ENCODE peak calls at places on chromosome 11, in five cellular contexts. One of them, this sample, is unnamed.

GRCh38 chr11:130070109-130070828 is 575 bp downstream of the APLP2 start:
- DNase-seq in neural crest cell: peak
- DNase-seq in HEK293T: peak
- DNase-seq in stimulated activated CD4-positive, alpha-beta T cell treated with anti-CD3 and anti-CD28 coated beads, Interleukin-2, amount 100 ng/mL, for 24 hours: peak
- DNase-seq in nephron progenitor cell: peak
- DNase-seq in this sample: peak

GRCh38 chr11:123797065-123797940 is 8.8 kb downstream of the OR6M1 start:
- DNase-seq in stimulated activated CD4-positive, alpha-beta T cell treated with anti-CD3 and anti-CD28 coated beads, Interleukin-2, amount 100 ng/mL, for 24 hours: no peak
- DNase-seq in nephron progenitor cell: no peak
- DNase-seq in HEK293T: no peak
- DNase-seq in neural crest cell: no peak
- DNase-seq in this sample: no peak

GRCh38 chr11:107851704-107852315 is 6.8 kb downstream of the SLC35F2 start:
- DNase-seq in nephron progenitor cell: no peak
- DNase-seq in HEK293T: no peak
- DNase-seq in neural crest cell: no peak
- DNase-seq in stimulated activated CD4-positive, alpha-beta T cell treated with anti-CD3 and anti-CD28 coated beads, Interleukin-2, amount 100 ng/mL, for 24 hours: no peak
- DNase-seq in this sample: no peak

GRCh38 chr11:12544986-12545775 is 129.0 kb upstream of the TEAD1 start:
- DNase-seq in stimulated activated CD4-positive, alpha-beta T cell treated with anti-CD3 and anti-CD28 coated beads, Interleukin-2, amount 100 ng/mL, for 24 hours: no peak
- DNase-seq in HEK293T: no peak
- DNase-seq in neural crest cell: no peak
- DNase-seq in nephron progenitor cell: no peak
- DNase-seq in this sample: no peak

GRCh38 chr11:88491674-88492073 is 154.1 kb upstream of the CTSC start:
- DNase-seq in nephron progenitor cell: no peak
- DNase-seq in stimulated activated CD4-positive, alpha-beta T cell treated with anti-CD3 and anti-CD28 coated beads, Interleukin-2, amount 100 ng/mL, for 24 hours: no peak
- DNase-seq in HEK293T: no peak
- DNase-seq in neural crest cell: no peak
- DNase-seq in this sample: no peak

GRCh38 chr11:64725601-64726139 is 2.7 kb upstream of the NRXN2 start:
- DNase-seq in nephron progenitor cell: no peak
- DNase-seq in HEK293T: no peak
- DNase-seq in stimulated activated CD4-positive, alpha-beta T cell treated with anti-CD3 and anti-CD28 coated beads, Interleukin-2, amount 100 ng/mL, for 24 hours: no peak
- DNase-seq in neural crest cell: no peak
- DNase-seq in this sample: no peak

GRCh38 chr11:17921620-17922473 is 91.0 kb downstream of the SERGEF start:
- DNase-seq in HEK293T: no peak
- DNase-seq in nephron progenitor cell: no peak
- DNase-seq in stimulated activated CD4-positive, alpha-beta T cell treated with anti-CD3 and anti-CD28 coated beads, Interleukin-2, amount 100 ng/mL, for 24 hours: no peak
- DNase-seq in neural crest cell: no peak
- DNase-seq in this sample: no peak

GRCh38 chr11:126722006-126722736 is 278.4 kb downstream of the KIRREL3 start:
- DNase-seq in HEK293T: no peak
- DNase-seq in neural crest cell: no peak
- DNase-seq in nephron progenitor cell: no peak
- DNase-seq in stimulated activated CD4-positive, alpha-beta T cell treated with anti-CD3 and anti-CD28 coated beads, Interleukin-2, amount 100 ng/mL, for 24 hours: no peak
- DNase-seq in this sample: no peak

GRCh38 chr11:109197656-109198055 is 224.3 kb upstream of the C11orf87 start:
- DNase-seq in stimulated activated CD4-positive, alpha-beta T cell treated with anti-CD3 and anti-CD28 coated beads, Interleukin-2, amount 100 ng/mL, for 24 hours: no peak
- DNase-seq in HEK293T: no peak
- DNase-seq in neural crest cell: no peak
- DNase-seq in nephron progenitor cell: no peak
- DNase-seq in this sample: no peak

GRCh38 chr11:122275513-122275912 is 159.5 kb upstream of the BLID start:
- DNase-seq in HEK293T: no peak
- DNase-seq in stimulated activated CD4-positive, alpha-beta T cell treated with anti-CD3 and anti-CD28 coated beads, Interleukin-2, amount 100 ng/mL, for 24 hours: no peak
- DNase-seq in nephron progenitor cell: no peak
- DNase-seq in neural crest cell: no peak
- DNase-seq in this sample: no peak

GRCh38 chr11:88523362-88524028 is 186.0 kb upstream of the CTSC start:
- DNase-seq in nephron progenitor cell: no peak
- DNase-seq in HEK293T: no peak
- DNase-seq in neural crest cell: no peak
- DNase-seq in stimulated activated CD4-positive, alpha-beta T cell treated with anti-CD3 and anti-CD28 coated beads, Interleukin-2, amount 100 ng/mL, for 24 hours: no peak
- DNase-seq in this sample: no peak

GRCh38 chr11:10287140-10287539 is 6.9 kb downstream of the SBF2 start:
- DNase-seq in HEK293T: no peak
- DNase-seq in stimulated activated CD4-positive, alpha-beta T cell treated with anti-CD3 and anti-CD28 coated beads, Interleukin-2, amount 100 ng/mL, for 24 hours: no peak
- DNase-seq in nephron progenitor cell: no peak
- DNase-seq in neural crest cell: no peak
- DNase-seq in this sample: no peak

GRCh38 chr11:44632466-44633123 is 67.1 kb downstream of the CD82 start:
- DNase-seq in neural crest cell: peak
- DNase-seq in nephron progenitor cell: no peak
- DNase-seq in stimulated activated CD4-positive, alpha-beta T cell treated with anti-CD3 and anti-CD28 coated beads, Interleukin-2, amount 100 ng/mL, for 24 hours: peak
- DNase-seq in HEK293T: peak
- DNase-seq in this sample: peak

GRCh38 chr11:22390283-22390655 is 52.1 kb downstream of the SLC17A6 start:
- DNase-seq in stimulated activated CD4-positive, alpha-beta T cell treated with anti-CD3 and anti-CD28 coated beads, Interleukin-2, amount 100 ng/mL, for 24 hours: no peak
- DNase-seq in nephron progenitor cell: no peak
- DNase-seq in HEK293T: no peak
- DNase-seq in neural crest cell: no peak
- DNase-seq in this sample: no peak

GRCh38 chr11:134119094-134119493 is 50.2 kb downstream of the JAM3 start:
- DNase-seq in neural crest cell: no peak
- DNase-seq in HEK293T: no peak
- DNase-seq in nephron progenitor cell: no peak
- DNase-seq in stimulated activated CD4-positive, alpha-beta T cell treated with anti-CD3 and anti-CD28 coated beads, Interleukin-2, amount 100 ng/mL, for 24 hours: no peak
- DNase-seq in this sample: no peak

GRCh38 chr11:11533057-11533456 is 88.7 kb downstream of the GALNT18 start:
- DNase-seq in HEK293T: no peak
- DNase-seq in neural crest cell: no peak
- DNase-seq in nephron progenitor cell: no peak
- DNase-seq in stimulated activated CD4-positive, alpha-beta T cell treated with anti-CD3 and anti-CD28 coated beads, Interleukin-2, amount 100 ng/mL, for 24 hours: no peak
- DNase-seq in this sample: no peak

GRCh38 chr11:2630679-2631078 is 69.1 kb downstream of the KCNQ1OT1 start:
- DNase-seq in stimulated activated CD4-positive, alpha-beta T cell treated with anti-CD3 and anti-CD28 coated beads, Interleukin-2, amount 100 ng/mL, for 24 hours: no peak
- DNase-seq in nephron progenitor cell: no peak
- DNase-seq in HEK293T: no peak
- DNase-seq in neural crest cell: no peak
- DNase-seq in this sample: no peak

GRCh38 chr11:19995131-19995530 is 165.1 kb downstream of the DBX1 start:
- DNase-seq in stimulated activated CD4-positive, alpha-beta T cell treated with anti-CD3 and anti-CD28 coated beads, Interleukin-2, amount 100 ng/mL, for 24 hours: no peak
- DNase-seq in neural crest cell: no peak
- DNase-seq in nephron progenitor cell: no peak
- DNase-seq in HEK293T: no peak
- DNase-seq in this sample: no peak

GRCh38 chr11:44226945-44227344 is 83.0 kb downstream of the ALX4 start:
- DNase-seq in neural crest cell: no peak
- DNase-seq in HEK293T: no peak
- DNase-seq in nephron progenitor cell: no peak
- DNase-seq in stimulated activated CD4-positive, alpha-beta T cell treated with anti-CD3 and anti-CD28 coated beads, Interleukin-2, amount 100 ng/mL, for 24 hours: no peak
- DNase-seq in this sample: no peak

GRCh38 chr11:67117176-67117575 is 1.9 kb upstream of the KDM2A start:
- DNase-seq in HEK293T: no peak
- DNase-seq in neural crest cell: no peak
- DNase-seq in stimulated activated CD4-positive, alpha-beta T cell treated with anti-CD3 and anti-CD28 coated beads, Interleukin-2, amount 100 ng/mL, for 24 hours: no peak
- DNase-seq in nephron progenitor cell: no peak
- DNase-seq in this sample: no peak

GRCh38 chr11:77379917-77380316 is 78.4 kb upstream of the GDPD4 start:
- DNase-seq in nephron progenitor cell: no peak
- DNase-seq in neural crest cell: no peak
- DNase-seq in HEK293T: no peak
- DNase-seq in stimulated activated CD4-positive, alpha-beta T cell treated with anti-CD3 and anti-CD28 coated beads, Interleukin-2, amount 100 ng/mL, for 24 hours: no peak
- DNase-seq in this sample: no peak

GRCh38 chr11:62665630-62666258 is 632 bp downstream of the CSKMT start:
- DNase-seq in nephron progenitor cell: no peak
- DNase-seq in HEK293T: peak
- DNase-seq in stimulated activated CD4-positive, alpha-beta T cell treated with anti-CD3 and anti-CD28 coated beads, Interleukin-2, amount 100 ng/mL, for 24 hours: peak
- DNase-seq in neural crest cell: no peak
- DNase-seq in this sample: peak

GRCh38 chr11:64007629-64008282 is 21.5 kb downstream of the OTUB1 start:
- DNase-seq in HEK293T: peak
- DNase-seq in stimulated activated CD4-positive, alpha-beta T cell treated with anti-CD3 and anti-CD28 coated beads, Interleukin-2, amount 100 ng/mL, for 24 hours: no peak
- DNase-seq in neural crest cell: peak
- DNase-seq in nephron progenitor cell: peak
- DNase-seq in this sample: peak

GRCh38 chr11:18322818-18323570 is 627 bp downstream of the GTF2H1 start:
- DNase-seq in HEK293T: no peak
- DNase-seq in stimulated activated CD4-positive, alpha-beta T cell treated with anti-CD3 and anti-CD28 coated beads, Interleukin-2, amount 100 ng/mL, for 24 hours: no peak
- DNase-seq in nephron progenitor cell: no peak
- DNase-seq in neural crest cell: no peak
- DNase-seq in this sample: no peak

GRCh38 chr11:61587541-61587941 is 6.7 kb upstream of the SYT7 start:
- DNase-seq in stimulated activated CD4-positive, alpha-beta T cell treated with anti-CD3 and anti-CD28 coated beads, Interleukin-2, amount 100 ng/mL, for 24 hours: peak
- DNase-seq in nephron progenitor cell: peak
- DNase-seq in neural crest cell: no peak
- DNase-seq in HEK293T: no peak
- DNase-seq in this sample: peak

GRCh38 chr11:27703453-27703852 is 3.2 kb upstream of the BDNF start:
- DNase-seq in neural crest cell: no peak
- DNase-seq in stimulated activated CD4-positive, alpha-beta T cell treated with anti-CD3 and anti-CD28 coated beads, Interleukin-2, amount 100 ng/mL, for 24 hours: no peak
- DNase-seq in nephron progenitor cell: no peak
- DNase-seq in HEK293T: no peak
- DNase-seq in this sample: no peak

GRCh38 chr11:76752321-76753175 is 30.6 kb upstream of the TSKU start:
- DNase-seq in nephron progenitor cell: no peak
- DNase-seq in neural crest cell: no peak
- DNase-seq in HEK293T: no peak
- DNase-seq in stimulated activated CD4-positive, alpha-beta T cell treated with anti-CD3 and anti-CD28 coated beads, Interleukin-2, amount 100 ng/mL, for 24 hours: no peak
- DNase-seq in this sample: peak

GRCh38 chr11:47863189-47863892 is 15.2 kb upstream of the NUP160 start:
- DNase-seq in stimulated activated CD4-positive, alpha-beta T cell treated with anti-CD3 and anti-CD28 coated beads, Interleukin-2, amount 100 ng/mL, for 24 hours: no peak
- DNase-seq in nephron progenitor cell: no peak
- DNase-seq in HEK293T: no peak
- DNase-seq in neural crest cell: no peak
- DNase-seq in this sample: no peak

GRCh38 chr11:124875943-124876817 is 10.9 kb downstream of the ROBO3 start:
- DNase-seq in neural crest cell: peak
- DNase-seq in HEK293T: peak
- DNase-seq in nephron progenitor cell: peak
- DNase-seq in stimulated activated CD4-positive, alpha-beta T cell treated with anti-CD3 and anti-CD28 coated beads, Interleukin-2, amount 100 ng/mL, for 24 hours: peak
- DNase-seq in this sample: peak

This sample was measured in stomach.